ENCODE peak calls at places on chromosomes 2 and 18, in four cellular contexts. One of them, this sample, is unnamed.

GRCh38 chr2:86037795-86038192 is 67.9 kb downstream of the POLR1A start:
- DNase-seq in omental fat pad: peak; percentile 23
- DNase-seq in choroid plexus epithelial cell: no peak
- DNase-seq in kidney: no peak
- DNase-seq in this sample: no peak

GRCh38 chr18:77146249-77147080 is 13.9 kb upstream of the MBP start:
- DNase-seq in omental fat pad: no peak
- DNase-seq in choroid plexus epithelial cell: no peak
- DNase-seq in kidney: no peak
- DNase-seq in this sample: no peak

GRCh38 chr2:218444692-218445357 is 25.9 kb downstream of the VIL1 start:
- DNase-seq in omental fat pad: no peak
- DNase-seq in choroid plexus epithelial cell: no peak
- DNase-seq in kidney: no peak
- DNase-seq in this sample: peak; percentile 30

GRCh38 chr2:180644709-180645108 is 335.7 kb upstream of the UBE2E3 start:
- DNase-seq in omental fat pad: no peak
- DNase-seq in choroid plexus epithelial cell: peak; percentile 85
- DNase-seq in kidney: no peak
- DNase-seq in this sample: no peak

GRCh38 chr2:47179325-47179724 is 24.2 kb upstream of the STPG4 start:
- DNase-seq in omental fat pad: no peak
- DNase-seq in choroid plexus epithelial cell: no peak
- DNase-seq in kidney: no peak
- DNase-seq in this sample: no peak

GRCh38 chr18:7207366-7207765 is 23.5 kb upstream of the LRRC30 start:
- DNase-seq in omental fat pad: no peak
- DNase-seq in choroid plexus epithelial cell: no peak
- DNase-seq in kidney: no peak
- DNase-seq in this sample: no peak

GRCh38 chr2:210503622-210504300 is 27.2 kb upstream of the LANCL1 start:
- DNase-seq in omental fat pad: no peak
- DNase-seq in choroid plexus epithelial cell: peak; percentile 14
- DNase-seq in kidney: no peak
- DNase-seq in this sample: no peak

GRCh38 chr2:40369619-40370397 is 82.1 kb downstream of the SLC8A1 start:
- DNase-seq in omental fat pad: no peak
- DNase-seq in choroid plexus epithelial cell: peak; percentile 67
- DNase-seq in kidney: no peak
- DNase-seq in this sample: no peak

GRCh38 chr2:75047907-75048625 is 89.6 kb downstream of the POLE4 start:
- DNase-seq in omental fat pad: no peak
- DNase-seq in choroid plexus epithelial cell: peak; percentile 36
- DNase-seq in kidney: no peak
- DNase-seq in this sample: no peak

GRCh38 chr2:96869281-96869823 is 528 bp downstream of the SEMA4C start:
- DNase-seq in omental fat pad: no peak
- DNase-seq in choroid plexus epithelial cell: peak; percentile 92
- DNase-seq in kidney: peak; percentile 96
- DNase-seq in this sample: peak; percentile 88

GRCh38 chr2:182133195-182133891 is 147.7 kb downstream of the PPP1R1C start:
- DNase-seq in omental fat pad: no peak
- DNase-seq in choroid plexus epithelial cell: peak; percentile 28
- DNase-seq in kidney: no peak
- DNase-seq in this sample: no peak

GRCh38 chr2:180367831-180368230 is 360.7 kb upstream of the CWC22 start:
- DNase-seq in omental fat pad: no peak
- DNase-seq in choroid plexus epithelial cell: peak; percentile 41
- DNase-seq in kidney: no peak
- DNase-seq in this sample: no peak

GRCh38 chr2:64932327-64933216 is 56.6 kb upstream of the SLC1A4 start:
- DNase-seq in omental fat pad: no peak
- DNase-seq in choroid plexus epithelial cell: no peak
- DNase-seq in kidney: no peak
- DNase-seq in this sample: no peak

GRCh38 chr2:169619946-169620345 is 35.8 kb downstream of the PPIG start:
- DNase-seq in omental fat pad: no peak
- DNase-seq in choroid plexus epithelial cell: peak; percentile 2
- DNase-seq in kidney: no peak
- DNase-seq in this sample: no peak

GRCh38 chr18:59996370-59996966 is 96.7 kb downstream of the PMAIP1 start:
- DNase-seq in omental fat pad: no peak
- DNase-seq in choroid plexus epithelial cell: peak; percentile 84
- DNase-seq in kidney: no peak
- DNase-seq in this sample: no peak

GRCh38 chr2:6168485-6168884 is 476.3 kb downstream of the SOX11 start:
- DNase-seq in omental fat pad: no peak
- DNase-seq in choroid plexus epithelial cell: no peak
- DNase-seq in kidney: no peak
- DNase-seq in this sample: no peak

GRCh38 chr2:18684202-18685040 is 95.1 kb upstream of the NT5C1B start:
- DNase-seq in omental fat pad: no peak
- DNase-seq in choroid plexus epithelial cell: peak; percentile 75
- DNase-seq in kidney: no peak
- DNase-seq in this sample: no peak

DNA sequence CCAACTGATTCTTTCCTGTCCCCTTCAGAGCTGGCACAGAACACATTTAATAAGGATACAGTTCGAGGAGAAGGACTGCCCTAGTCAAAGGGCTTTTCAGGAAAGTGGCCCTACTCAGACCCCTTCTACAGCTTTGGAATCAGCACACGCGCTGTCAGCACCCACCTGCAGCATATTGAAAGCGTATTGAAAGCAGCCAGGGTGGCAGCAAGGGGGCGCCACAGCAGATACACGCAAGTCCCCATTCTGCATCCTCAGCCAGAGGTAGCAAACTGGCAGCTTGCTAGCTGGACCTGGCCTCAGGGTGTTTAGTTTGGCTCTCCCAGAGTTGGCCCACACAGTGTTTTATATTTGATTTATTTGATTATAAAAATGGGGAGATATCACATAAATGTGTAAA is 101.0 kb upstream of the NT5C1B start:
- DNase-seq in omental fat pad: no peak
- DNase-seq in choroid plexus epithelial cell: no peak
- DNase-seq in kidney: no peak
- DNase-seq in this sample: no peak
- TF ChIP-seq CTCF in omental fat pad: no peak
- TF ChIP-seq CTCF in choroid plexus epithelial cell: peak; percentile 35
- TF ChIP-seq CTCF in kidney: no peak
- TF ChIP-seq CTCF in this sample: peak; percentile 7

DNA sequence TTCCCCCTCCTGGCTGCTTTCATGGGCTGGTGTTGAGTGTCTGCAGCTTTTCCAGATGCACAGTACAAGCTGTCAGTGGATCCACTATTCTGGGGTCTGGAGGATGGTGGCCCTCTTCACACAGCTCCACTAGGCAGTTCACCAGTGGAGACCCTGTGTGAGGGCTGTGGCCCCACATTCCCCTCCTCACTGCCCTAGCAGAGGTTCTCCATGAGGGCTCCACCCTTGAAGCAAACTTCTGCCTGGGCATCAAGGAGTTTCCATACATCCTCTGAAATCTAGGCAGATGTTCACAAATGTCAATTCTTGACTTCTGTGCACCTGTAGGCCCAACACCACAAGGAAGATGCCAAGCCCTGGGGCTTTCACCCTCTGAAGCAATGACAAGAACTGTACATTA is 1386.2 kb upstream of the ACVR2A start:
- DNase-seq in omental fat pad: no peak
- DNase-seq in choroid plexus epithelial cell: no peak
- DNase-seq in kidney: no peak
- DNase-seq in this sample: no peak
- TF ChIP-seq CTCF in omental fat pad: no peak
- TF ChIP-seq CTCF in choroid plexus epithelial cell: no peak
- TF ChIP-seq CTCF in kidney: no peak
- TF ChIP-seq CTCF in this sample: no peak

GRCh38 chr2:18266188-18266587 is 294.3 kb downstream of the RDH14 start:
- DNase-seq in omental fat pad: no peak
- DNase-seq in choroid plexus epithelial cell: no peak
- DNase-seq in kidney: no peak
- DNase-seq in this sample: no peak
- TF ChIP-seq CTCF in omental fat pad: no peak
- TF ChIP-seq CTCF in choroid plexus epithelial cell: peak; percentile 30
- TF ChIP-seq CTCF in kidney: no peak
- TF ChIP-seq CTCF in this sample: no peak

GRCh38 chr18:58491773-58492752 is 136.8 kb downstream of the ALPK2 start:
- DNase-seq in omental fat pad: no peak
- DNase-seq in choroid plexus epithelial cell: no peak
- DNase-seq in kidney: no peak
- DNase-seq in this sample: no peak
- TF ChIP-seq CTCF in omental fat pad: no peak
- TF ChIP-seq CTCF in choroid plexus epithelial cell: peak; percentile 12
- TF ChIP-seq CTCF in kidney: no peak
- TF ChIP-seq CTCF in this sample: no peak

GRCh38 chr2:234099266-234099665 is 48.8 kb downstream of the SPP2 start:
- DNase-seq in omental fat pad: no peak
- DNase-seq in choroid plexus epithelial cell: no peak
- DNase-seq in kidney: no peak
- DNase-seq in this sample: no peak

GRCh38 chr2:234107861-234108260 is 57.4 kb downstream of the SPP2 start:
- DNase-seq in omental fat pad: no peak
- DNase-seq in choroid plexus epithelial cell: no peak
- DNase-seq in kidney: no peak
- DNase-seq in this sample: no peak

GRCh38 chr2:234100686-234101085 is 50.2 kb downstream of the SPP2 start:
- DNase-seq in omental fat pad: no peak
- DNase-seq in choroid plexus epithelial cell: no peak
- DNase-seq in kidney: no peak
- DNase-seq in this sample: no peak

GRCh38 chr2:234098675-234099195 is 48.2 kb downstream of the SPP2 start:
- DNase-seq in omental fat pad: no peak
- DNase-seq in choroid plexus epithelial cell: no peak
- DNase-seq in kidney: no peak
- DNase-seq in this sample: no peak

DNA sequence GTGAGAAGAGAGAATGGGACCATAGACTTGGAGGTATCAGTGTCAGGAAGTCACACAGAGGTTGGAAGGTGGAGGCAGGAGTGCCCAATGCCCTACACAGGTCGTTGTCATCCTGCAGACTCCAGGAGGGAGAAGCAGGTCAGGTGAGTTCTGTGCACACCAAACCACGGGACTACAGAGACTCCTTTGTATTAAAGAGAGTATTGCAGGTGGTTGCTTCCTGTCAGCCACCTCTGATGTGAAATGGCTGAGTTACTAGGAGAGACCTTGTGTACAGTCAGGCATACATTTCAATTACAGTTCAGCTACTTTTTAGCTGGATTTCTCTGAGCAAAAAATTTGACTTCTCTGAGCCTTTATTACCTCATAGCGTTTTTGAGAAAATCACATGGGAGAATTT is 51.6 kb downstream of the SPP2 start:
- DNase-seq in omental fat pad: no peak
- DNase-seq in choroid plexus epithelial cell: no peak
- DNase-seq in kidney: no peak
- DNase-seq in this sample: no peak
- TF ChIP-seq CTCF in omental fat pad: no peak
- TF ChIP-seq CTCF in choroid plexus epithelial cell: no peak
- TF ChIP-seq CTCF in kidney: no peak
- TF ChIP-seq CTCF in this sample: no peak